ENCODE peak calls at places on chromosomes 5 and 9, in ten cellular contexts. E, Z, M, P, I, L, J, C, F and Y are unnamed samples.

GRCh38 chr5:125043781-125044391 is 297.4 kb upstream of the ZNF608 start:
- DNase-seq in E (peak; percentile 40), Z (peak; percentile 32), M (no peak), P (peak; percentile 34), I (peak; percentile 81), L (no peak), J (peak; percentile 82), C (no peak), F (peak; percentile 66), Y (peak; percentile 80)

GRCh38 chr9:16356196-16356765 is 514.2 kb downstream of the BNC2 start:
- DNase-seq in E (no peak), Z (no peak), M (no peak), P (no peak), I (no peak), L (no peak), J (no peak), C (no peak), F (no peak), Y (no peak)

GRCh38 chr9:114053246-114054005 is 24.7 kb downstream of the AMBP start:
- DNase-seq in E (no peak), Z (peak; percentile 45), M (no peak), P (no peak), I (peak; percentile 19), L (no peak), J (no peak), C (no peak), F (no peak), Y (no peak)

GRCh38 chr5:114858964-114859363 is 310.7 kb downstream of the TRIM36 start:
- DNase-seq in E (no peak), Z (no peak), M (no peak), P (no peak), I (no peak), L (no peak), J (no peak), C (no peak), F (no peak), Y (no peak)

GRCh38 chr9:131739988-131740648 is at the start of gene RAPGEF1:
- DNase-seq in E (no peak), Z (peak; percentile 78), M (peak; percentile 76), P (peak; percentile 76), I (peak; percentile 72), L (no peak), J (peak; percentile 73), C (peak; percentile 98), F (no peak), Y (peak; percentile 64)

GRCh38 chr5:78553991-78554390 is 94.6 kb downstream of the LHFPL2 start:
- DNase-seq in E (no peak), Z (no peak), M (no peak), P (no peak), I (no peak), L (no peak), J (no peak), C (no peak), F (no peak), Y (no peak)

GRCh38 chr5:112779531-112779930 is 41.8 kb downstream of the APC start:
- DNase-seq in E (no peak), Z (no peak), M (no peak), P (no peak), I (no peak), L (no peak), J (no peak), C (no peak), F (no peak), Y (no peak)

GRCh38 chr9:4674783-4675182 is 4.6 kb upstream of the CDC37L1 start:
- DNase-seq in E (no peak), Z (no peak), M (no peak), P (no peak), I (no peak), L (no peak), J (peak; percentile 42), C (no peak), F (peak; percentile 42), Y (no peak)

GRCh38 chr9:2570615-2571479 is 50.7 kb upstream of the VLDLR start:
- DNase-seq in E (peak; percentile 8), Z (peak; percentile 87), M (no peak), P (peak; percentile 75), I (peak; percentile 92), L (peak; percentile 42), J (peak; percentile 98), C (no peak), F (no peak), Y (peak; percentile 88)

DNA sequence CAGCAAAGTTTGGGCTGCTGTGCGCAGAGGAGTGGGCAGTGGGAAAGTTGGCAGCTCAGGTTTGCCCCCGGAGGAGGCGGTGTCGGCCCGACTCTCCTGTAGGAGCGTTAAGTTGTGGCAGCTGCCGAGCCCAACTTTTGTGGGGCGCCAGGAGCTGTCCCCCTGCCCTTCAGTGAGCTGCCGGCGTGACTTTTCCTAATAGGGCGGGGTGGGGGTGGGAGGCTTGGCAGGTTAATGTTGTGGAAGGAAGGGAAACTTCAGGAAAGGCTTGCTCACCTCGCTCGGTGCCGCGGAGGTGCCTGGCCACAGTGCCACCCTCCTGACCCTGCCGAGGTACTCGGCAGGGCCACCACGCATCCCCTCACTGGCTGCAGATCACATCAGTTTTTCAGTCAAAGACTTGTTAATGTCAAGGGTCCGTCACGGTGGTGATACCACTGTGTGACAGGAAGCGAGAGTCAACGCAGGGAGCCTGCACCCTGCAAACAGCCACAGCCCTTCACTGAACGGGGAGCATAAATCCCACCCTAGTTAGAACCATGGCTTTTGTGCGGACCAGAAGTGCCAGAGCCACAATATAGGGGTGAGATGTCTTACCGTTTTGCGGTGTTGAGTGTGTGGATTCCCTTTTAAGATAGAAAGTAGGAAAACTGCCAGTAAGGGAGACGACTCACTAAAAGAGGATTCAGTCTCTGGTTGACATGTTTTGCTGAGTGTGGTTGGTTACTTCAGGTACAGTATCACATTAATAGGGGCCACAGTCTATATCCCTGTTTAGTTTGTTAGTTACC is 746 bp downstream of the LNPEP start:
- DNase-seq in E (peak; percentile 28), Z (peak; percentile 46), M (no peak), P (peak; percentile 31), I (peak; percentile 58), L (no peak), J (peak; percentile 47), C (no peak), F (peak; percentile 27), Y (peak; percentile 56)
- TF ChIP-seq POLR2A in E (no peak), Z (no peak), M (peak; percentile 62), P (no peak), I (no peak), L (no peak), J (no peak), C (no peak), F (no peak), Y (no peak)

DNA sequence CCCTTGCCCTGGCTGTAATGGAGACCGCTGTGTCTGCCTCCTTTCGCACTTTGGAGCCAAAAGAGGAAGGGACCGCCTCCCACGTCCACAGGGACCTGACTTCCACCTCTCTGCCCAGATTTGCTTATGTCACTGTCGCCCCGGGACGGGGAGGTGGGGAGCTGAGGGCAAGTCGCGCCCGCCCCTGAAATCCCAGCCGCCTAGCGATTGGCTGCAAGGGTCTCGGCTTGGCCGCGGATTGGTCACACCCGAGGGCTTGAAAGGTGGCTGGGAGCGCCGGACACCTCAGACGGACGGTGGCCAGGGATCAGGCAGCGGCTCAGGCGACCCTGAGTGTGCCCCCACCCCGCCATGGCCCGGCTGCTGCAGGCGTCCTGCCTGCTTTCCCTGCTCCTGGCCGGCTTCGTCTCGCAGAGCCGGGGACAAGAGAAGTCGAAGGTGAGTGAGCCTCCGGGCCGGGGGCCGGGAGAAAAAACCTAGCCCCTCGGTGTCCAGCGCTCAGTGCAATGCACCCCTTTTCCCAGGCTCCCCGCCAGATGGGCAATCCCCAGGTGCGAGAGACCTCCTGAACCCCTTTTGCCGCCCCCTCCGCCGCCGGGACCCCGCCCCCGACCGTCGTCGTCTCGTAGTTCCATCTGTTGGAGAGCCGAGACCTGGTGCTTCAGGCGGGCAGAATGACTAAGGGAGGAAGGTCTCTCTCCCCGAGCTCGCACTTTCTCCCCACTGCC is at the start of gene GPX3:
- DNase-seq in E (peak; percentile 77), Z (peak; percentile 89), M (peak; percentile 64), P (peak; percentile 86), I (peak; percentile 93), L (peak; percentile 95), J (peak; percentile 92), C (peak; percentile 95), F (peak; percentile 93), Y (peak; percentile 95)
- TF ChIP-seq POLR2A in E (peak; percentile 49), Z (peak; percentile 17), M (no peak), P (peak; percentile 95), I (peak; percentile 52), L (peak; percentile 70), J (peak; percentile 65), C (peak; percentile 84), F (peak; percentile 89), Y (peak; percentile 41)

DNA sequence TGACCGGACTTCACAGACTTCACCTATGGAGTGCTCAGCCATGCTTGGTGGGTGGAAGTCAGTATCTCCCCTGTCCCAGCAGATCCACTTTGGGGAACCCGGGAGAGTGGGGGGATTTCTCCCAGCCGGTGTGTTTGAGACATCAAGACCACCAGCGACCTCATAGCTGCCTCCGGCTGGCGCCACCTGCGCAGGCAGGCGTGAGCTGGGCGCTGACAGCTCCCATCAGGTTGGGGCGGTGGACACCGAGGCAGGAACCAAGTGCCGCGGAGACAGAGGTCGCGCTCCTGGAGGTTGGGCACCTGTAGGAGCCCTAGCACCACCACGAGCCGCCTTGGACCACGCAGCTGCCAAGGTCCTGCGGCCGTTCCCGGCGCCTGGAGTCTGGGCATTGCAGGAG is 124.0 kb upstream of the LARP1 start:
- DNase-seq in E (no peak), Z (no peak), M (no peak), P (no peak), I (no peak), L (no peak), J (no peak), C (peak; percentile 72), F (no peak), Y (no peak)
- TF ChIP-seq POLR2A in E (no peak), Z (no peak), M (no peak), P (no peak), I (no peak), L (no peak), J (no peak), C (no peak), F (no peak), Y (no peak)

GRCh38 chr5:126428421-126428820 is 5.2 kb downstream of the GRAMD2B start:
- DNase-seq in E (no peak), Z (no peak), M (no peak), P (no peak), I (no peak), L (no peak), J (no peak), C (no peak), F (no peak), Y (no peak)

GRCh38 chr5:126419102-126419501 is 4.1 kb upstream of the GRAMD2B start:
- DNase-seq in E (no peak), Z (no peak), M (no peak), P (no peak), I (no peak), L (no peak), J (no peak), C (no peak), F (no peak), Y (no peak)

DNA sequence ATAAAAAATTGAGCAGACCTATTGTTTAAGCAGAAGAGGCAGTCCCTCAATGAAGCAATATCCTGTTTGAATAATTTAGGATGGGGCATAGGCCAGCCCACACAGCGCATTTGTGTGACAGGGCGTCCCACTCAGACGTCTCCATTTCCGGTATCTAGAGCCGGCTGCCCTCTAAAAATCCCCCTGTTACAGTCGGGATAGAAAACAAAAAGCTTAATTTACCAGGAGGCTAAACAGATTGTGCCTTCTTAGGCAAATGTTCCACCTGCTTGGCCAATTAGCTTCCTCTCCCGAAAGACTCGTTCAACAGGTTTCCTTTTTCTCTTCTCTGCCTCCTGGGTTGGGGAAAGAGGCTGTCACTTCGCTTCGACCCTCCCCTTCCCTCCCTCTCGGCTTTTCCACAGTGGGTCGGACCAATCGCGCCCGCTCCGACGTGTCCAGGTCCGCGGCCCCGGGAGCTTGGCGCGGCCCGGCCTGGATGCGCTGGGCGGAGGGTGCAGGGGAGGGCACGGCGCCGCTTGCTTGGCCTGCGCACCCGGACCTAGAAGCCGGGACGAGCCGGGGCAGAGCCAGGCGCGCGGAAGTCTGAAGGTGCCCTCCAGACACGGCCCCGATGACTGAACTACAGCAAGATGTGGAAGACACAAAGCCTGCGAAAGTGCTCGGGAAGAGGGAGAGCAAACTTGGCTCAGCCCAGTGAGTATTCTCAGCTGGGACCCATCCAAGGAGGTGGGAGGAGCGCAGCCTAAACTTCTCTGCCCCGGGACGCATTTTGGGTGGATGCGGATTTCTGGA is at the start of gene GRAMD2B:
- DNase-seq in E (peak; percentile 60), Z (peak; percentile 86), M (peak; percentile 45), P (peak; percentile 87), I (peak; percentile 89), L (peak; percentile 73), J (peak; percentile 90), C (peak; percentile 94), F (peak; percentile 91), Y (peak; percentile 87)
- TF ChIP-seq POLR2A in E (peak; percentile 54), Z (no peak), M (no peak), P (peak; percentile 87), I (peak; percentile 29), L (peak; percentile 87), J (peak; percentile 92), C (peak; percentile 69), F (peak; percentile 95), Y (peak; percentile 40)